ENCODE peak calls at places on chromosome 17, in eight cellular contexts. L is type B pancreatic cell, X is lower lobe of right lung, D is cardiac muscle cell, V is astrocyte of the spinal cord, F is GM12878, P is tibial artery, T is AG10803. U is an unnamed sample.

GRCh38 chr17:58279016-58279671 is 1.6 kb downstream of the MPO start:
- DNase-seq in L (no peak), X (peak), D (peak), V (peak), F (no peak), P (no peak), T (peak), U (peak)

GRCh38 chr17:74610108-74610507 is 13.4 kb downstream of the CD300E start:
- DNase-seq in L (no peak), X (no peak), D (no peak), V (no peak), F (no peak), P (no peak), T (no peak), U (no peak)

GRCh38 chr17:19508327-19508867 is 25.3 kb upstream of the SLC47A1 start:
- DNase-seq in L (no peak), X (no peak), D (no peak), V (no peak), F (no peak), P (peak), T (no peak), U (peak)

GRCh38 chr17:6427284-6427781 is 7.6 kb downstream of the AIPL1 start:
- DNase-seq in L (no peak), X (no peak), D (peak), V (peak), F (peak), P (no peak), T (peak), U (no peak)

GRCh38 chr17:50428831-50429424 is 2.9 kb downstream of the ACSF2 start:
- DNase-seq in L (no peak), X (no peak), D (no peak), V (no peak), F (no peak), P (no peak), T (no peak), U (no peak)

GRCh38 chr17:27889711-27890251 is 3.4 kb downstream of the LYRM9 start:
- DNase-seq in L (no peak), X (no peak), D (no peak), V (no peak), F (no peak), P (no peak), T (no peak), U (no peak)

GRCh38 chr17:28447396-28447760 is 26.1 kb upstream of the SLC13A2 start:
- DNase-seq in L (no peak), X (no peak), D (no peak), V (no peak), F (no peak), P (no peak), T (no peak), U (no peak)

GRCh38 chr17:75915268-75915667 is 10.6 kb upstream of the MRPL38 start:
- DNase-seq in L (no peak), X (no peak), D (no peak), V (no peak), F (no peak), P (no peak), T (no peak), U (no peak)

GRCh38 chr17:29079433-29079832 is 36.5 kb downstream of the PIPOX start:
- DNase-seq in L (no peak), X (no peak), D (no peak), V (no peak), F (no peak), P (no peak), T (no peak), U (no peak)

GRCh38 chr17:45147102-45147580 is 1.1 kb upstream of the HEXIM1 start:
- DNase-seq in L (no peak), X (peak), D (peak), V (no peak), F (no peak), P (peak), T (peak), U (peak)

GRCh38 chr17:78174332-78174869 is 6.0 kb downstream of the SYNGR2 start:
- DNase-seq in L (no peak), X (peak), D (no peak), V (peak), F (no peak), P (peak), T (no peak), U (peak)
- TF ChIP-seq CTCF in L (no peak), X (peak), D (no peak), V (peak), F (peak), P (peak), T (no peak), U (peak)

GRCh38 chr17:39227364-39227919 is 1.7 kb upstream of the STAC2 start:
- DNase-seq in L (no peak), X (no peak), D (no peak), V (no peak), F (no peak), P (no peak), T (no peak), U (no peak)
- TF ChIP-seq CTCF in L (no peak), X (no peak), D (no peak), V (no peak), F (no peak), P (no peak), T (no peak), U (no peak)

GRCh38 chr17:8801135-8801840 is 2.1 kb upstream of the MFSD6L start:
- DNase-seq in L (no peak), X (no peak), D (no peak), V (no peak), F (no peak), P (no peak), T (no peak), U (no peak)

GRCh38 chr17:8800656-8801055 is 1.5 kb upstream of the MFSD6L start:
- DNase-seq in L (no peak), X (no peak), D (no peak), V (no peak), F (no peak), P (no peak), T (no peak), U (no peak)

GRCh38 chr17:8807070-8807550 is 7.9 kb upstream of the MFSD6L start:
- DNase-seq in L (no peak), X (no peak), D (no peak), V (no peak), F (peak), P (no peak), T (no peak), U (no peak)

GRCh38 chr17:8806206-8807069 is 7.3 kb upstream of the MFSD6L start:
- DNase-seq in L (no peak), X (no peak), D (no peak), V (no peak), F (no peak), P (no peak), T (no peak), U (no peak)

GRCh38 chr17:8803531-8804416 is 4.6 kb upstream of the MFSD6L start:
- DNase-seq in L (no peak), X (no peak), D (no peak), V (no peak), F (no peak), P (no peak), T (no peak), U (no peak)
- TF ChIP-seq CTCF in L (no peak), X (no peak), D (no peak), V (no peak), F (peak), P (no peak), T (no peak), U (peak)

GRCh38 chr17:32142038-32142856 is at the start of gene RHOT1:
- DNase-seq in L (peak), X (peak), D (peak), V (peak), F (peak), P (peak), T (peak), U (peak)
- TF ChIP-seq CTCF in L (peak), X (peak), D (peak), V (peak), F (peak), P (peak), T (peak), U (peak)

GRCh38 chr17:3893720-3894116 is 865 bp upstream of the CAMKK1 start:
- DNase-seq in L (no peak), X (no peak), D (no peak), V (no peak), F (no peak), P (no peak), T (no peak), U (no peak)

GRCh38 chr17:3893003-3893719 is at the start of gene CAMKK1:
- DNase-seq in L (peak), X (peak), D (peak), V (peak), F (no peak), P (peak), T (peak), U (peak)

GRCh38 chr17:3890893-3891219 is 2.0 kb downstream of the CAMKK1 start:
- DNase-seq in L (no peak), X (no peak), D (no peak), V (no peak), F (no peak), P (no peak), T (no peak), U (no peak)

GRCh38 chr17:3891626-3892094 is 1.2 kb downstream of the CAMKK1 start:
- DNase-seq in L (no peak), X (no peak), D (no peak), V (peak), F (no peak), P (no peak), T (no peak), U (no peak)

GRCh38 chr17:3892095-3892998 is 506 bp downstream of the CAMKK1 start:
- DNase-seq in L (no peak), X (peak), D (peak), V (peak), F (no peak), P (peak), T (peak), U (peak)
- TF ChIP-seq CTCF in L (no peak), X (no peak), D (no peak), V (no peak), F (no peak), P (no peak), T (no peak), U (peak)

GRCh38 chr17:17994271-17994670 is 21.6 kb downstream of the DRC3 start:
- DNase-seq in L (no peak), X (no peak), D (peak), V (peak), F (no peak), P (no peak), T (no peak), U (peak)
- TF ChIP-seq CTCF in L (peak), X (peak), D (peak), V (peak), F (peak), P (no peak), T (peak), U (peak)

U was measured in heart left ventricle.